ENCODE peak calls at places on chromosome 9, in five cellular contexts. Y, Z, W, F and O are unnamed samples.

GRCh38 chr9:468766-469496 is 254.3 kb downstream of the DOCK8 start:
- DNase-seq in Y (no peak), Z (no peak), F (no peak), W (peak), O (no peak)

GRCh38 chr9:135047521-135047920 is 39.9 kb upstream of the OLFM1 start:
- DNase-seq in F (no peak), Z (no peak), W (no peak), Y (no peak), O (no peak)

GRCh38 chr9:2307480-2307879 is 292.3 kb downstream of the SMARCA2 start:
- DNase-seq in Z (no peak), W (no peak), F (peak), Y (peak), O (no peak)

GRCh38 chr9:116115731-116116353 is 37.7 kb upstream of the PAPPA start:
- DNase-seq in W (no peak), Z (no peak), F (no peak), Y (peak), O (no peak)

GRCh38 chr9:112059145-112059979 is 115.7 kb downstream of the SUSD1 start:
- DNase-seq in Z (no peak), Y (peak), F (peak), W (peak), O (no peak)

GRCh38 chr9:17623965-17624364 is 45.1 kb downstream of the SH3GL2 start:
- DNase-seq in Z (no peak), Y (no peak), F (no peak), W (no peak), O (no peak)

GRCh38 chr9:131885144-131885609 is 145.3 kb upstream of the RAPGEF1 start:
- DNase-seq in W (no peak), F (peak), Z (no peak), Y (no peak), O (no peak)

GRCh38 chr9:73583590-73583989 is 431.9 kb downstream of the ANXA1 start:
- DNase-seq in F (no peak), Z (no peak), Y (peak), W (no peak), O (no peak)

GRCh38 chr9:128819716-128820664 is 1.7 kb downstream of the ENDOG start:
- DNase-seq in Z (no peak), Y (peak), F (peak), W (peak), O (no peak)